ENCODE peak calls at places on chromosomes 11 and 22, in ten cellular contexts. K, A, L, I, R, O, T, V, F and D are unnamed samples.

GRCh38 chr11:116605543-116605942 is 167.2 kb downstream of the BUD13 start:
- DNase-seq in K (no peak), A (peak; percentile 49), L (peak; percentile 93), I (no peak), R (peak; percentile 53), O (peak; percentile 7), T (peak; percentile 72), V (peak; percentile 47), F (peak; percentile 54), D (no peak)

GRCh38 chr11:117830674-117831351 is 6.3 kb upstream of the FXYD2 start:
- DNase-seq in K (no peak), A (no peak), L (no peak), I (no peak), R (no peak), O (no peak), T (no peak), V (no peak), F (no peak), D (no peak)

GRCh38 chr22:37559901-37560681 is at the start of gene CDC42EP1:
- DNase-seq in K (peak; percentile 80), A (peak; percentile 70), L (peak; percentile 66), I (no peak), R (peak; percentile 31), O (peak; percentile 84), T (no peak), V (no peak), F (no peak), D (no peak)

GRCh38 chr11:86805873-86806310 is 5.5 kb downstream of the PRSS23 start:
- DNase-seq in K (no peak), A (no peak), L (no peak), I (no peak), R (no peak), O (no peak), T (no peak), V (no peak), F (peak; percentile 51), D (no peak)

GRCh38 chr11:83020942-83021779 is 50.5 kb downstream of the RAB30 start:
- DNase-seq in K (no peak), A (no peak), L (no peak), I (no peak), R (no peak), O (no peak), T (no peak), V (no peak), F (no peak), D (no peak)

GRCh38 chr22:32353292-32353691 is 4.4 kb upstream of the RFPL3 start:
- DNase-seq in K (no peak), A (no peak), L (no peak), I (no peak), R (no peak), O (no peak), T (no peak), V (no peak), F (no peak), D (no peak)

GRCh38 chr11:30735946-30736345 is 149.8 kb upstream of the MPPED2 start:
- DNase-seq in K (no peak), A (no peak), L (no peak), I (no peak), R (no peak), O (no peak), T (no peak), V (no peak), F (no peak), D (no peak)

GRCh38 chr11:17877886-17878285 is 135.0 kb downstream of the SERGEF start:
- DNase-seq in K (no peak), A (no peak), L (no peak), I (no peak), R (no peak), O (no peak), T (no peak), V (no peak), F (no peak), D (no peak)

GRCh38 chr11:111063711-111064110 is 181.8 kb upstream of the POU2AF2 start:
- DNase-seq in K (peak; percentile 6), A (no peak), L (no peak), I (no peak), R (no peak), O (peak; percentile 35), T (no peak), V (no peak), F (no peak), D (no peak)

GRCh38 chr22:24499706-24500105 is 4.6 kb downstream of the UPB1 start:
- DNase-seq in K (no peak), A (no peak), L (no peak), I (no peak), R (no peak), O (no peak), T (no peak), V (no peak), F (no peak), D (no peak)

GRCh38 chr11:72230764-72231365 is 6.3 kb downstream of the INPPL1 start:
- DNase-seq in K (no peak), A (no peak), L (no peak), I (no peak), R (no peak), O (no peak), T (no peak), V (no peak), F (no peak), D (no peak)

GRCh38 chr11:21110378-21110777 is 441.0 kb downstream of the NELL1 start:
- DNase-seq in K (no peak), A (no peak), L (no peak), I (no peak), R (no peak), O (no peak), T (no peak), V (no peak), F (no peak), D (no peak)

GRCh38 chr11:130888790-130889189 is 27.5 kb downstream of the SNX19 start:
- DNase-seq in K (no peak), A (no peak), L (no peak), I (no peak), R (no peak), O (no peak), T (no peak), V (no peak), F (no peak), D (no peak)

GRCh38 chr11:13102575-13102840 is 93.4 kb downstream of the RASSF10 start:
- DNase-seq in K (no peak), A (no peak), L (no peak), I (no peak), R (no peak), O (no peak), T (no peak), V (no peak), F (no peak), D (no peak)

GRCh38 chr22:39814899-39815298 is 78.7 kb downstream of the ENTHD1 start:
- DNase-seq in K (no peak), A (peak; percentile 64), L (no peak), I (no peak), R (no peak), O (peak; percentile 1), T (no peak), V (no peak), F (no peak), D (no peak)

GRCh38 chr22:19932367-19933206 is 9.0 kb upstream of the COMT start:
- DNase-seq in K (no peak), A (no peak), L (no peak), I (peak; percentile 30), R (no peak), O (no peak), T (no peak), V (no peak), F (no peak), D (no peak)

GRCh38 chr11:1076061-1076665 is 1.5 kb downstream of the MUC2 start:
- DNase-seq in K (no peak), A (no peak), L (no peak), I (no peak), R (no peak), O (no peak), T (no peak), V (no peak), F (no peak), D (no peak)

GRCh38 chr22:45008853-45009751 is 703 bp downstream of the PHF21B start:
- DNase-seq in K (no peak), A (no peak), L (peak; percentile 53), I (no peak), R (no peak), O (no peak), T (no peak), V (no peak), F (peak; percentile 16), D (no peak)

GRCh38 chr22:25902402-25902801 is 160.4 kb downstream of the MYO18B start:
- DNase-seq in K (no peak), A (no peak), L (no peak), I (no peak), R (no peak), O (no peak), T (no peak), V (no peak), F (no peak), D (no peak)

GRCh38 chr11:2673871-2674471 is 25.8 kb downstream of the KCNQ1OT1 start:
- DNase-seq in K (no peak), A (no peak), L (no peak), I (no peak), R (no peak), O (no peak), T (no peak), V (no peak), F (no peak), D (no peak)

GRCh38 chr11:59173080-59173963 is 1.4 kb downstream of the DTX4 start:
- DNase-seq in K (peak; percentile 40), A (peak; percentile 45), L (peak; percentile 72), I (no peak), R (peak; percentile 38), O (peak; percentile 65), T (no peak), V (no peak), F (no peak), D (no peak)

GRCh38 chr22:50452649-50453048 is 22.2 kb downstream of the SBF1 start:
- DNase-seq in K (no peak), A (no peak), L (no peak), I (no peak), R (no peak), O (no peak), T (no peak), V (no peak), F (no peak), D (no peak)

GRCh38 chr22:46359362-46359761 is 23.8 kb downstream of the TRMU start:
- DNase-seq in K (no peak), A (no peak), L (no peak), I (no peak), R (no peak), O (no peak), T (no peak), V (no peak), F (no peak), D (no peak)

GRCh38 chr11:106958506-106959248 is 59.6 kb downstream of the GUCY1A2 start:
- DNase-seq in K (no peak), A (no peak), L (no peak), I (no peak), R (no peak), O (peak; percentile 19), T (no peak), V (no peak), F (no peak), D (no peak)

GRCh38 chr11:47595967-47596366 is 1.8 kb upstream of the C1QTNF4 start:
- DNase-seq in K (no peak), A (no peak), L (no peak), I (no peak), R (no peak), O (no peak), T (no peak), V (no peak), F (no peak), D (no peak)

GRCh38 chr11:119316017-119316728 is 757 bp downstream of the MCAM start:
- DNase-seq in K (peak; percentile 56), A (no peak), L (no peak), I (no peak), R (no peak), O (peak; percentile 50), T (no peak), V (no peak), F (no peak), D (no peak)

GRCh38 chr22:46457502-46458488 is 79.6 kb downstream of the CELSR1 start:
- DNase-seq in K (no peak), A (peak; percentile 88), L (peak; percentile 49), I (no peak), R (peak; percentile 77), O (peak; percentile 19), T (no peak), V (no peak), F (no peak), D (no peak)

GRCh38 chr11:69055212-69055586 is 6.5 kb downstream of the TPCN2 start:
- DNase-seq in K (no peak), A (no peak), L (no peak), I (no peak), R (no peak), O (no peak), T (no peak), V (no peak), F (no peak), D (no peak)